ENCODE peak calls at places on chromosome 6, in seven cellular contexts. X, P, W, R, B, Z and K are unnamed samples.

GRCh38 chr6:90355965-90356364 is 59.3 kb upstream of the BACH2 start:
- DNase-seq in X (no peak), P (no peak), W (no peak), R (no peak), B (no peak), Z (no peak), K (no peak)

GRCh38 chr6:167328086-167328485 is 3.2 kb downstream of the TTLL2 start:
- DNase-seq in X (no peak), P (no peak), W (no peak), R (no peak), B (no peak), Z (no peak), K (no peak)

GRCh38 chr6:11645016-11645415 is 107.5 kb downstream of the TMEM170B start:
- DNase-seq in X (no peak), P (no peak), W (no peak), R (no peak), B (no peak), Z (no peak), K (no peak)

GRCh38 chr6:153334121-153334520 is 203.0 kb upstream of the RGS17 start:
- DNase-seq in X (peak; percentile 45), P (no peak), W (no peak), R (no peak), B (no peak), Z (no peak), K (no peak)

GRCh38 chr6:53281518-53282215 is 67.1 kb downstream of the ELOVL5 start:
- DNase-seq in X (no peak), P (no peak), W (no peak), R (no peak), B (no peak), Z (no peak), K (no peak)

GRCh38 chr6:131443014-131443413 is 130.0 kb upstream of the ARG1 start:
- DNase-seq in X (no peak), P (no peak), W (no peak), R (no peak), B (no peak), Z (no peak), K (no peak)

GRCh38 chr6:69758214-69758613 is 38.6 kb downstream of the LMBRD1 start:
- DNase-seq in X (no peak), P (no peak), W (no peak), R (no peak), B (no peak), Z (no peak), K (no peak)

GRCh38 chr6:43798688-43799444 is 28.9 kb downstream of the VEGFA start:
- DNase-seq in X (peak; percentile 56), P (peak; percentile 96), W (no peak), R (no peak), B (no peak), Z (peak; percentile 81), K (no peak)

GRCh38 chr6:151904631-151905030 is 97.1 kb downstream of the ESR1 start:
- DNase-seq in X (no peak), P (no peak), W (no peak), R (no peak), B (no peak), Z (no peak), K (no peak)

GRCh38 chr6:105259912-105260889 is 80.4 kb upstream of the POPDC3 start:
- DNase-seq in X (no peak), P (no peak), W (no peak), R (no peak), B (peak; percentile 37), Z (no peak), K (no peak)

GRCh38 chr6:1497593-1498105 is 108.3 kb downstream of the FOXF2 start:
- DNase-seq in X (no peak), P (no peak), W (no peak), R (no peak), B (no peak), Z (no peak), K (no peak)

GRCh38 chr6:148521586-148521985 is 178.9 kb downstream of the SASH1 start:
- DNase-seq in X (no peak), P (no peak), W (no peak), R (no peak), B (no peak), Z (no peak), K (no peak)

GRCh38 chr6:79710127-79710526 is 79.0 kb downstream of the SH3BGRL2 start:
- DNase-seq in X (no peak), P (no peak), W (no peak), R (no peak), B (no peak), Z (no peak), K (no peak)

GRCh38 chr6:36402481-36402880 is 15.0 kb upstream of the ETV7 start:
- DNase-seq in X (no peak), P (no peak), W (no peak), R (no peak), B (no peak), Z (no peak), K (no peak)

GRCh38 chr6:54193560-54193959 is 82.3 kb downstream of the MLIP start:
- DNase-seq in X (no peak), P (no peak), W (no peak), R (no peak), B (no peak), Z (no peak), K (no peak)

GRCh38 chr6:63844287-63844686 is 208.7 kb downstream of the PHF3 start:
- DNase-seq in X (no peak), P (no peak), W (no peak), R (no peak), B (no peak), Z (no peak), K (no peak)

GRCh38 chr6:46347669-46348068 is 143.6 kb downstream of the RCAN2 start:
- DNase-seq in X (no peak), P (peak; percentile 4), W (no peak), R (no peak), B (no peak), Z (no peak), K (no peak)

GRCh38 chr6:1363298-1363697 is 26.1 kb upstream of the FOXF2 start:
- DNase-seq in X (no peak), P (no peak), W (no peak), R (no peak), B (no peak), Z (no peak), K (no peak)

GRCh38 chr6:68637782-68638181 is 2.7 kb downstream of the ADGRB3 start:
- DNase-seq in X (no peak), P (no peak), W (no peak), R (no peak), B (no peak), Z (no peak), K (no peak)

GRCh38 chr6:10407018-10407673 is 7.7 kb downstream of the TFAP2A start:
- DNase-seq in X (no peak), P (no peak), W (no peak), R (no peak), B (no peak), Z (no peak), K (no peak)

GRCh38 chr6:163564536-163564935 is 150.0 kb downstream of the QKI start:
- DNase-seq in X (no peak), P (no peak), W (no peak), R (no peak), B (no peak), Z (no peak), K (no peak)

GRCh38 chr6:6646859-6647258 is 58.3 kb downstream of the LY86 start:
- DNase-seq in X (no peak), P (no peak), W (no peak), R (no peak), B (no peak), Z (no peak), K (no peak)

GRCh38 chr6:104526383-104526782 is 333.3 kb downstream of the HACE1 start:
- DNase-seq in X (no peak), P (no peak), W (no peak), R (no peak), B (no peak), Z (no peak), K (no peak)

GRCh38 chr6:144181639-144182038 is 31.3 kb downstream of the STX11 start:
- DNase-seq in X (no peak), P (no peak), W (no peak), R (no peak), B (no peak), Z (no peak), K (no peak)

GRCh38 chr6:5167501-5167900 is 82.4 kb downstream of the PPP1R3G start:
- DNase-seq in X (no peak), P (no peak), W (no peak), R (no peak), B (no peak), Z (no peak), K (no peak)